ENCODE peak calls at places on chromosome 22, in six cellular contexts. One of them, this sample, is unnamed.
A peak's percentile ranks its signal among the peaks of the same experiment; 100 is the strongest.

GRCh38 chr22:30000566-30000965 is 79.7 kb upstream of the HORMAD2 start:
- DNase-seq in PC-3: peak; percentile 18
- DNase-seq in psoas muscle: no peak
- DNase-seq in sigmoid colon: no peak
- DNase-seq in right atrium auricular region: no peak
- DNase-seq in left ventricle myocardium inferior: no peak
- DNase-seq in this sample: no peak

GRCh38 chr22:37018815-37019308 is 385 bp downstream of the TST start:
- DNase-seq in PC-3: peak; percentile 32
- DNase-seq in psoas muscle: peak; percentile 72
- DNase-seq in sigmoid colon: peak; percentile 90
- DNase-seq in right atrium auricular region: peak; percentile 75
- DNase-seq in left ventricle myocardium inferior: peak; percentile 74
- DNase-seq in this sample: peak; percentile 88

GRCh38 chr22:30205281-30206115 is 41.1 kb downstream of the LIF start:
- DNase-seq in PC-3: peak; percentile 91
- DNase-seq in psoas muscle: peak; percentile 76
- DNase-seq in sigmoid colon: peak; percentile 87
- DNase-seq in right atrium auricular region: peak; percentile 92
- DNase-seq in left ventricle myocardium inferior: peak; percentile 49
- DNase-seq in this sample: no peak

GRCh38 chr22:28316014-28316413 is 363.6 kb downstream of the TTC28 start:
- DNase-seq in PC-3: no peak
- DNase-seq in psoas muscle: no peak
- DNase-seq in sigmoid colon: no peak
- DNase-seq in right atrium auricular region: no peak
- DNase-seq in left ventricle myocardium inferior: no peak
- DNase-seq in this sample: no peak

GRCh38 chr22:35330258-35330861 is 30.7 kb downstream of the TOM1 start:
- DNase-seq in PC-3: peak; percentile 16
- DNase-seq in psoas muscle: peak; percentile 89
- DNase-seq in sigmoid colon: peak; percentile 98
- DNase-seq in right atrium auricular region: peak; percentile 91
- DNase-seq in left ventricle myocardium inferior: peak; percentile 90
- DNase-seq in this sample: peak; percentile 83

GRCh38 chr22:36027960-36028645 is 521 bp downstream of the RBFOX2 start:
- DNase-seq in PC-3: peak; percentile 52
- DNase-seq in psoas muscle: peak; percentile 49
- DNase-seq in sigmoid colon: peak; percentile 71
- DNase-seq in right atrium auricular region: no peak
- DNase-seq in left ventricle myocardium inferior: no peak
- DNase-seq in this sample: peak; percentile 61

GRCh38 chr22:19723165-19723989 is at the start of gene GP1BB:
- DNase-seq in PC-3: peak; percentile 34
- DNase-seq in psoas muscle: no peak
- DNase-seq in sigmoid colon: no peak
- DNase-seq in right atrium auricular region: no peak
- DNase-seq in left ventricle myocardium inferior: peak; percentile 67
- DNase-seq in this sample: no peak

GRCh38 chr22:46054091-46054877 is 77.3 kb upstream of the WNT7B start:
- DNase-seq in PC-3: peak; percentile 57
- DNase-seq in psoas muscle: peak; percentile 75
- DNase-seq in sigmoid colon: peak; percentile 90
- DNase-seq in right atrium auricular region: no peak
- DNase-seq in left ventricle myocardium inferior: peak; percentile 83
- DNase-seq in this sample: peak; percentile 64

GRCh38 chr22:32622004-32622761 is 147.6 kb downstream of the FBXO7 start:
- DNase-seq in PC-3: no peak
- DNase-seq in psoas muscle: peak; percentile 40
- DNase-seq in sigmoid colon: peak; percentile 89
- DNase-seq in right atrium auricular region: peak; percentile 79
- DNase-seq in left ventricle myocardium inferior: peak; percentile 62
- DNase-seq in this sample: no peak

GRCh38 chr22:38035530-38035885 is 21.7 kb upstream of the PICK1 start:
- DNase-seq in PC-3: no peak
- DNase-seq in psoas muscle: no peak
- DNase-seq in sigmoid colon: no peak
- DNase-seq in right atrium auricular region: no peak
- DNase-seq in left ventricle myocardium inferior: no peak
- DNase-seq in this sample: no peak

GRCh38 chr22:41584881-41585280 is 4.8 kb downstream of the PMM1 start:
- DNase-seq in PC-3: no peak
- DNase-seq in psoas muscle: no peak
- DNase-seq in sigmoid colon: no peak
- DNase-seq in right atrium auricular region: no peak
- DNase-seq in left ventricle myocardium inferior: no peak
- DNase-seq in this sample: no peak

GRCh38 chr22:37763652-37764051 is 44.1 kb upstream of the GCAT start:
- DNase-seq in PC-3: no peak
- DNase-seq in psoas muscle: no peak
- DNase-seq in sigmoid colon: no peak
- DNase-seq in right atrium auricular region: no peak
- DNase-seq in left ventricle myocardium inferior: no peak
- DNase-seq in this sample: no peak

GRCh38 chr22:43191831-43192230 is 4.9 kb upstream of the TTLL12 start:
- DNase-seq in PC-3: no peak
- DNase-seq in psoas muscle: no peak
- DNase-seq in sigmoid colon: no peak
- DNase-seq in right atrium auricular region: no peak
- DNase-seq in left ventricle myocardium inferior: no peak
- DNase-seq in this sample: no peak

GRCh38 chr22:31917227-31917921 is 27.0 kb upstream of the YWHAH start:
- DNase-seq in PC-3: no peak
- DNase-seq in psoas muscle: no peak
- DNase-seq in sigmoid colon: no peak
- DNase-seq in right atrium auricular region: no peak
- DNase-seq in left ventricle myocardium inferior: no peak
- DNase-seq in this sample: no peak

GRCh38 chr22:35357883-35358621 is 22.8 kb upstream of the HMOX1 start:
- DNase-seq in PC-3: peak; percentile 95
- DNase-seq in psoas muscle: no peak
- DNase-seq in sigmoid colon: no peak
- DNase-seq in right atrium auricular region: no peak
- DNase-seq in left ventricle myocardium inferior: no peak
- DNase-seq in this sample: no peak

GRCh38 chr22:44033689-44034088 is 9.6 kb downstream of the PARVB start:
- DNase-seq in PC-3: no peak
- DNase-seq in psoas muscle: peak; percentile 40
- DNase-seq in sigmoid colon: no peak
- DNase-seq in right atrium auricular region: no peak
- DNase-seq in left ventricle myocardium inferior: no peak
- DNase-seq in this sample: no peak

GRCh38 chr22:44686873-44687600 is 15.0 kb upstream of the PRR5 start:
- DNase-seq in PC-3: no peak
- DNase-seq in psoas muscle: no peak
- DNase-seq in sigmoid colon: no peak
- DNase-seq in right atrium auricular region: no peak
- DNase-seq in left ventricle myocardium inferior: no peak
- DNase-seq in this sample: no peak

GRCh38 chr22:38144025-38144405 is 33.5 kb upstream of the BAIAP2L2 start:
- DNase-seq in PC-3: peak; percentile 43
- DNase-seq in psoas muscle: no peak
- DNase-seq in sigmoid colon: no peak
- DNase-seq in right atrium auricular region: no peak
- DNase-seq in left ventricle myocardium inferior: no peak
- DNase-seq in this sample: peak; percentile 42

GRCh38 chr22:37175414-37176144 is 12.5 kb downstream of the C1QTNF6 start:
- DNase-seq in PC-3: no peak
- DNase-seq in psoas muscle: no peak
- DNase-seq in sigmoid colon: peak; percentile 62
- DNase-seq in right atrium auricular region: no peak
- DNase-seq in left ventricle myocardium inferior: no peak
- DNase-seq in this sample: no peak

GRCh38 chr22:44347549-44347948 is 34.8 kb upstream of the SHISAL1 start:
- DNase-seq in PC-3: no peak
- DNase-seq in psoas muscle: no peak
- DNase-seq in sigmoid colon: no peak
- DNase-seq in right atrium auricular region: no peak
- DNase-seq in left ventricle myocardium inferior: no peak
- DNase-seq in this sample: no peak

GRCh38 chr22:26502688-26503561 is 9.3 kb downstream of the TFIP11 start:
- DNase-seq in PC-3: peak; percentile 18
- DNase-seq in psoas muscle: peak; percentile 29
- DNase-seq in sigmoid colon: no peak
- DNase-seq in right atrium auricular region: no peak
- DNase-seq in left ventricle myocardium inferior: peak; percentile 29
- DNase-seq in this sample: peak; percentile 50

DNA sequence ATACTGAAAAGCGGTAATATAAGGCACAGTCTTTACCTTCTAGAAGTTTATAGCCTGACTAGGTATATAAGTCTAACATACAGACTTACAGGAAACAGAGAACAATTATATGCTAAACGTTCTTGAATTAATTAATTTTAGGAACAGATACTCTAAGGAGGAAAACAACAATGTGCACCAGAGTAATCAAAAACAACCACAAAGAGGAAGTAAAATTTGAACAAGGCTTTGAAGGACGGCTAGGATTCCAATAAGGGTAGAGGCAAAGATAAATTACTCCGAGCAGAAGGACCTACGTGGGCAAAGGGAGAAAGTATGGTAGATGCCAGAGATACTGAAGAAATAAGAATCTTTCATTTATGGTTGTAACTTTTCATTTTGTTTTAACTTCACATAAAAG is 54.4 kb downstream of the ENTHD1 start:
- DNase-seq in PC-3: no peak
- DNase-seq in psoas muscle: no peak
- DNase-seq in sigmoid colon: no peak
- DNase-seq in right atrium auricular region: no peak
- DNase-seq in left ventricle myocardium inferior: no peak
- DNase-seq in this sample: no peak
- TF ChIP-seq CTCF in PC-3: no peak
- TF ChIP-seq CTCF in psoas muscle: no peak
- TF ChIP-seq CTCF in sigmoid colon: no peak
- TF ChIP-seq CTCF in right atrium auricular region: no peak
- TF ChIP-seq CTCF in left ventricle myocardium inferior: no peak
- TF ChIP-seq CTCF in this sample: no peak

DNA sequence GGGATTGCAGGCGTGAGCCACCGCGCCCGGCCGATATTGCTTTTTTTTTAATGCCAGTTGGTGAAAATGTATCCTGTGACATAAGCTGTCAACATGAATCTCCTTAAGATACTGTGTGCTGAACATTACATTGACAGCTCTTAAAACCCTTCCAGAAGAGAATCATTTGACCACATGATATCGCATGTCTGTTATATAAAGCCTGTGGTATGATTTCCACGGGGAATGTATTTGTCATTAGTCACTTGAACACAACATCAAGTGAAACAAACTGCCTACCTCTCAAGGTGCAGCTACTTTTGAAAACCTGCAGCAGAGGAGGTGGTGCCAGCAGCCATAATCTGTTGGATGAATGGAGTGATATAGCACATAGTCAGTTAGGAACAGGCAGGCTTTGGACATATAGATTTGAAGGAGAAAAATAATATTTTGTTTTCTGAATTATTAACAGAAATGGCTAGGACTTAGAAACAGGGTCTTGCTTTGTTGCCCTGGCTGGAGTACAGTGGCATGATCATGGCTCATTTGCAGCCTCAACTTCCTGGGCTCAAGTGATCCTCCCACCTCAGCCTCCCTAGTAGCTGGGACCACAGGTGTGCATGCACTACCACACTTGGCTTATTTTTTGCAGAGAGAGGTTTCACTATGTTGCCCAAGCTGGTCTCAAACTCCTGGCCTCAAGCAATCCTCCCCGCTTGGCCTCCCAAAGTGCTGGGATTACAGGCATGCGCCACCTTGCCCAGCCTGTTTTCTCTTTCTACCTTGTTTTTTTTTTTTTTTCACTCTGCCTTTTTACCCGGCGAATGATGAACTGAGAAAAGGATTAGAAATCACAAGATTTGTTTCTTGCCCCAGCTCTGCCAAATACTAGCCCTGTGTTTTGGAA is 67.3 kb downstream of the BCL2L13 start:
- DNase-seq in PC-3: peak; percentile 55
- DNase-seq in psoas muscle: no peak
- DNase-seq in sigmoid colon: no peak
- DNase-seq in right atrium auricular region: no peak
- DNase-seq in left ventricle myocardium inferior: no peak
- DNase-seq in this sample: no peak
- H3K4me3 ChIP-seq in PC-3: peak overlapping the region; percentile 60
- H3K4me3 ChIP-seq in psoas muscle: peak overlapping the region; percentile 22
- H3K4me3 ChIP-seq in sigmoid colon: peak overlapping the region; percentile 39
- H3K4me3 ChIP-seq in right atrium auricular region: no peak overlapping the region
- H3K4me3 ChIP-seq in left ventricle myocardium inferior: peak overlapping the region; percentile 52
- H3K4me3 ChIP-seq in this sample: no peak overlapping the region

DNA sequence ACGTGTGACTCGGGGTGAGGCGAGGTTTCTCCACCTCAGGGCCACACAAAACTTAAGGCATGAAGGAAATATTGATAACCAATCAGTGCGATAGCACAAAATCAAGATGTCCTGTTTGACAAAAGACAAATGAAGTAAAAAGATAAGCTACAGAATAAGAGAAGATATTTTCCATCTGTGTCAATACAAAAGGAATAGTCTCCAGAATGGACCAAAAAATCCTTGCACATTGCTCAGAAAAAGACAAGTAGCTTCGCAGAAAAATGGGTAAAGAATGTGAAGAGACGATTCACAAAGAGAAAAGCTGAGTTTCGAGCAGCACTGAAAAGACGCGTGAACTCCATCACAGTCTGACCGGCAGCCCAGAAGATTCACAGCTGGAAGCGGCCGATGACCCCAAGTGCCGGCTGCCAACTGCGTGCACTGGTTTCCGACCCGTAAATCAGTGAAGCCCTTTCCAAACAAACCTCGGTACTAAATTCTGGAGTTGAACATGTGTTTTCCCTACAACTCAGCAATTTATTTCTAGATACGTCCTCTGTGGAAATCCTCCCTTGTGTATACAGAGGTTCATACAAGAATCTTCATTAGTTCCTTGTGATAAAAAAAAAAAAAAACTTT is 308.4 kb downstream of the BRD1 start:
- DNase-seq in PC-3: no peak
- DNase-seq in psoas muscle: no peak
- DNase-seq in sigmoid colon: no peak
- DNase-seq in right atrium auricular region: no peak
- DNase-seq in left ventricle myocardium inferior: no peak
- DNase-seq in this sample: no peak
- H3K9me3 ChIP-seq in PC-3: no peaks in the 10 kb centered on the region
- H3K9me3 ChIP-seq in psoas muscle: no peaks in the 10 kb centered on the region
- H3K9me3 ChIP-seq in sigmoid colon: no peaks in the 10 kb centered on the region
- H3K9me3 ChIP-seq in right atrium auricular region: no peaks in the 10 kb centered on the region
- H3K9me3 ChIP-seq in left ventricle myocardium inferior: peaks cover 13% of the 10 kb centered on the region
- H3K9me3 ChIP-seq in this sample: no peaks in the 10 kb centered on the region

GRCh38 chr22:22685586-22685985 is 41.2 kb downstream of the GGTLC2 start:
- DNase-seq in PC-3: no peak
- DNase-seq in psoas muscle: no peak
- DNase-seq in sigmoid colon: peak; percentile 37
- DNase-seq in right atrium auricular region: no peak
- DNase-seq in left ventricle myocardium inferior: no peak
- DNase-seq in this sample: no peak

GRCh38 chr22:22682807-22683667 is 38.6 kb downstream of the GGTLC2 start:
- DNase-seq in PC-3: peak; percentile 53
- DNase-seq in psoas muscle: no peak
- DNase-seq in sigmoid colon: no peak
- DNase-seq in right atrium auricular region: no peak
- DNase-seq in left ventricle myocardium inferior: no peak
- DNase-seq in this sample: no peak

GRCh38 chr22:22682196-22682595 is 37.8 kb downstream of the GGTLC2 start:
- DNase-seq in PC-3: no peak
- DNase-seq in psoas muscle: no peak
- DNase-seq in sigmoid colon: no peak
- DNase-seq in right atrium auricular region: no peak
- DNase-seq in left ventricle myocardium inferior: no peak
- DNase-seq in this sample: no peak

GRCh38 chr22:22683668-22684361 is 39.4 kb downstream of the GGTLC2 start:
- DNase-seq in PC-3: no peak
- DNase-seq in psoas muscle: no peak
- DNase-seq in sigmoid colon: no peak
- DNase-seq in right atrium auricular region: no peak
- DNase-seq in left ventricle myocardium inferior: no peak
- DNase-seq in this sample: no peak

GRCh38 chr22:22684605-22685561 is 40.5 kb downstream of the GGTLC2 start:
- DNase-seq in PC-3: peak; percentile 56
- DNase-seq in psoas muscle: no peak
- DNase-seq in sigmoid colon: peak; percentile 43
- DNase-seq in right atrium auricular region: no peak
- DNase-seq in left ventricle myocardium inferior: no peak
- DNase-seq in this sample: peak; percentile 51
- TF ChIP-seq CTCF in PC-3: peak; percentile 65
- TF ChIP-seq CTCF in psoas muscle: no peak
- TF ChIP-seq CTCF in sigmoid colon: no peak
- TF ChIP-seq CTCF in right atrium auricular region: no peak
- TF ChIP-seq CTCF in left ventricle myocardium inferior: peak; percentile 45
- TF ChIP-seq CTCF in this sample: peak; percentile 49

This sample was measured in mucosa of descending colon.